ENCODE peak calls at places on chromosomes 2 and 18, in seven cellular contexts. D is SW480, U is iris pigment epithelial cell, N is NCI-H82, L is heart right ventricle, F is HCEC 1CT, B is T-cell. Y is an unnamed sample.

GRCh38 chr2:234169676-234170075 is 119.2 kb downstream of the SPP2 start:
- DNase-seq in D (no peak), U (no peak), N (peak), L (no peak), F (no peak), B (no peak), Y (no peak)

GRCh38 chr2:227404575-227404974 is 16.8 kb upstream of the SCYGR1 start:
- DNase-seq in D (no peak), U (no peak), N (no peak), L (no peak), F (no peak), B (no peak), Y (no peak)

GRCh38 chr2:150482111-150482510 is 5.4 kb downstream of the RND3 start:
- DNase-seq in D (no peak), U (peak), N (no peak), L (no peak), F (peak), B (no peak), Y (no peak)

GRCh38 chr2:70992945-70993688 is 1.6 kb downstream of the TEX261 start:
- DNase-seq in D (no peak), U (no peak), N (peak), L (no peak), F (no peak), B (no peak), Y (no peak)

GRCh38 chr2:2328847-2329246 is 2.2 kb downstream of the MYT1L start:
- DNase-seq in D (peak), U (peak), N (peak), L (no peak), F (no peak), B (no peak), Y (no peak)

GRCh38 chr2:111986116-111986900 is 68.8 kb upstream of the TMEM87B start:
- DNase-seq in D (no peak), U (no peak), N (peak), L (no peak), F (no peak), B (no peak), Y (no peak)

GRCh38 chr2:47152803-47153202 is 2.3 kb downstream of the STPG4 start:
- DNase-seq in D (no peak), U (no peak), N (no peak), L (no peak), F (no peak), B (no peak), Y (no peak)

GRCh38 chr2:174535757-174536703 is 49.2 kb upstream of the GPR155 start:
- DNase-seq in D (no peak), U (no peak), N (peak), L (no peak), F (no peak), B (no peak), Y (no peak)

GRCh38 chr18:74495581-74496507 is at the start of gene CNDP2:
- DNase-seq in D (peak), U (peak), N (peak), L (peak), F (peak), B (peak), Y (peak)

GRCh38 chr18:577606-578005 is 2.6 kb upstream of the CETN1 start:
- DNase-seq in D (no peak), U (no peak), N (no peak), L (no peak), F (no peak), B (no peak), Y (no peak)

GRCh38 chr18:23321996-23322395 is 131.1 kb upstream of the RIOK3 start:
- DNase-seq in D (no peak), U (no peak), N (no peak), L (no peak), F (no peak), B (no peak), Y (no peak)

GRCh38 chr2:207805566-207806226 is 36.0 kb upstream of the FZD5 start:
- DNase-seq in D (no peak), U (no peak), N (no peak), L (no peak), F (peak), B (no peak), Y (no peak)

GRCh38 chr2:27966466-27966865 is 75.9 kb downstream of the BABAM2 start:
- DNase-seq in D (no peak), U (peak), N (no peak), L (no peak), F (no peak), B (no peak), Y (no peak)

GRCh38 chr2:104853926-104854506 is at the start of gene POU3F3:
- DNase-seq in D (peak), U (no peak), N (peak), L (peak), F (no peak), B (peak), Y (no peak)

GRCh38 chr2:231929961-231930600 is 3.9 kb upstream of the NPPC start:
- DNase-seq in D (no peak), U (no peak), N (peak), L (peak), F (peak), B (no peak), Y (no peak)

GRCh38 chr18:67478249-67478648 is 38.3 kb downstream of the DSEL start:
- DNase-seq in D (no peak), U (no peak), N (no peak), L (no peak), F (no peak), B (no peak), Y (no peak)

GRCh38 chr18:7388752-7389151 is 157.9 kb downstream of the LRRC30 start:
- DNase-seq in D (no peak), U (no peak), N (no peak), L (no peak), F (no peak), B (no peak), Y (no peak)

GRCh38 chr2:172323256-172323655 is 104.1 kb upstream of the ITGA6 start:
- DNase-seq in D (no peak), U (no peak), N (no peak), L (no peak), F (peak), B (no peak), Y (no peak)

GRCh38 chr2:203814661-203815540 is 52.7 kb upstream of the CTLA4 start:
- DNase-seq in D (peak), U (peak), N (peak), L (peak), F (peak), B (peak), Y (no peak)